ENCODE peak calls at places on chromosome 1, in ten cellular contexts. I, Z, O, U, G, M, C, T, N and A are unnamed samples.
A peak's percentile ranks its signal among the peaks of the same experiment; 100 is the strongest.

GRCh38 chr1:202145325-202146140 is 996 bp upstream of the ARL8A start:
- DNase-seq in O (no peak), T (peak; percentile 45), C (no peak), M (peak; percentile 46), U (no peak), N (peak; percentile 49), Z (no peak), I (peak; percentile 47), G (no peak), A (no peak)

GRCh38 chr1:167720965-167721616 is 691 bp upstream of the MPZL1 start:
- DNase-seq in I (no peak), U (peak; percentile 30), Z (peak; percentile 53), O (peak; percentile 62), M (peak; percentile 68), T (peak; percentile 72), C (no peak), N (no peak), G (peak; percentile 66), A (peak; percentile 64)

GRCh38 chr1:65527672-65528071 is 107.2 kb downstream of the LEPR start:
- DNase-seq in I (no peak), M (no peak), O (no peak), Z (no peak), U (no peak), C (no peak), T (no peak), G (no peak), N (no peak), A (no peak)

GRCh38 chr1:94096797-94097549 is 24.0 kb downstream of the ABCA4 start:
- DNase-seq in Z (no peak), M (no peak), C (no peak), N (no peak), O (no peak), U (no peak), G (peak; percentile 75), T (no peak), I (no peak), A (no peak)

GRCh38 chr1:115534106-115534505 is 107.7 kb upstream of the VANGL1 start:
- DNase-seq in M (no peak), Z (no peak), G (no peak), T (no peak), C (no peak), N (no peak), U (no peak), I (no peak), O (no peak), A (no peak)

GRCh38 chr1:15704526-15705183 is 20.5 kb downstream of the PLEKHM2 start:
- DNase-seq in C (no peak), Z (no peak), O (no peak), I (no peak), T (no peak), M (no peak), N (no peak), G (no peak), U (no peak), A (no peak)

GRCh38 chr1:25914074-25914995 is 8.1 kb upstream of the STMN1 start:
- DNase-seq in C (no peak), T (no peak), N (no peak), M (no peak), Z (no peak), O (no peak), U (no peak), I (no peak), G (no peak), A (no peak)

GRCh38 chr1:156676820-156677615 is at the start of gene NES:
- DNase-seq in O (peak; percentile 59), G (peak; percentile 85), T (peak; percentile 41), Z (no peak), M (no peak), I (no peak), C (no peak), N (no peak), U (no peak), A (peak; percentile 85)

GRCh38 chr1:23103001-23103879 is 65.4 kb downstream of the LUZP1 start:
- DNase-seq in M (no peak), O (peak; percentile 50), Z (no peak), N (peak; percentile 52), U (no peak), C (no peak), T (peak; percentile 76), G (no peak), I (peak; percentile 55), A (no peak)